ENCODE peak calls at places on chromosomes 11 and 22, in nine cellular contexts. I is GM06990, R is K562, C is AG10803, K is AG09309, D is heart left ventricle, E is upper lobe of right lung, L is NB4, B is Panc1. F is an unnamed sample.

GRCh38 chr22:32644252-32645100 is 157.0 kb upstream of the TIMP3 start:
- DNase-seq in I (peak; percentile 12), R (no peak), C (peak; percentile 59), K (no peak), D (peak; percentile 82), E (peak; percentile 75), L (no peak), B (no peak), F (peak; percentile 78)

GRCh38 chr11:15071556-15072255 is 1.7 kb upstream of the CALCB start:
- DNase-seq in I (no peak), R (no peak), C (no peak), K (no peak), D (no peak), E (no peak), L (no peak), B (no peak), F (no peak)

GRCh38 chr11:88535916-88536547 is 198.5 kb upstream of the CTSC start:
- DNase-seq in I (peak; percentile 15), R (no peak), C (peak; percentile 91), K (peak; percentile 73), D (no peak), E (no peak), L (peak; percentile 22), B (peak; percentile 84), F (peak; percentile 95)

GRCh38 chr22:25777870-25778269 is 35.9 kb downstream of the MYO18B start:
- DNase-seq in I (no peak), R (peak; percentile 31), C (peak; percentile 49), K (peak; percentile 11), D (no peak), E (no peak), L (peak; percentile 57), B (peak; percentile 18), F (peak; percentile 76)

GRCh38 chr11:69655479-69656394 is 14.8 kb downstream of the CCND1 start:
- DNase-seq in I (no peak), R (no peak), C (no peak), K (no peak), D (no peak), E (peak; percentile 62), L (no peak), B (no peak), F (no peak)

GRCh38 chr22:42548597-42549328 is 5.0 kb upstream of the SERHL2 start:
- DNase-seq in I (no peak), R (no peak), C (no peak), K (no peak), D (no peak), E (no peak), L (no peak), B (no peak), F (no peak)

GRCh38 chr11:71472357-71472885 is 19.4 kb downstream of the NADSYN1 start:
- DNase-seq in I (no peak), R (no peak), C (no peak), K (no peak), D (no peak), E (no peak), L (peak; percentile 33), B (no peak), F (no peak)

GRCh38 chr11:18471995-18472394 is 16.3 kb downstream of the LDHAL6A start:
- DNase-seq in I (peak; percentile 34), R (no peak), C (no peak), K (no peak), D (no peak), E (no peak), L (no peak), B (no peak), F (no peak)

GRCh38 chr11:68271781-68272608 is at the start of gene C11orf24:
- DNase-seq in I (peak; percentile 99), R (peak; percentile 95), C (peak; percentile 95), K (peak; percentile 72), D (peak; percentile 97), E (peak; percentile 97), L (peak; percentile 99), B (peak; percentile 53), F (peak; percentile 93)

GRCh38 chr11:68267881-68268240 is 3.9 kb downstream of the C11orf24 start:
- DNase-seq in I (no peak), R (no peak), C (no peak), K (no peak), D (no peak), E (no peak), L (no peak), B (no peak), F (no peak)

GRCh38 chr11:68271023-68271780 is 571 bp downstream of the C11orf24 start:
- DNase-seq in I (peak; percentile 72), R (peak; percentile 87), C (peak; percentile 85), K (peak; percentile 60), D (peak; percentile 53), E (no peak), L (peak; percentile 91), B (peak; percentile 18), F (peak; percentile 83)

GRCh38 chr11:68269414-68270081 is 2.2 kb downstream of the C11orf24 start:
- DNase-seq in I (no peak), R (peak; percentile 43), C (peak; percentile 74), K (peak; percentile 41), D (peak; percentile 41), E (no peak), L (no peak), B (no peak), F (peak; percentile 86)

GRCh38 chr11:68270334-68271022 is 1.3 kb downstream of the C11orf24 start:
- DNase-seq in I (no peak), R (no peak), C (no peak), K (no peak), D (no peak), E (no peak), L (no peak), B (no peak), F (no peak)
- TF ChIP-seq CTCF in I (no peak), R (no peak), C (no peak), K (no peak), D (no peak), E (no peak), L (no peak), B (no peak), F (no peak)

DNA sequence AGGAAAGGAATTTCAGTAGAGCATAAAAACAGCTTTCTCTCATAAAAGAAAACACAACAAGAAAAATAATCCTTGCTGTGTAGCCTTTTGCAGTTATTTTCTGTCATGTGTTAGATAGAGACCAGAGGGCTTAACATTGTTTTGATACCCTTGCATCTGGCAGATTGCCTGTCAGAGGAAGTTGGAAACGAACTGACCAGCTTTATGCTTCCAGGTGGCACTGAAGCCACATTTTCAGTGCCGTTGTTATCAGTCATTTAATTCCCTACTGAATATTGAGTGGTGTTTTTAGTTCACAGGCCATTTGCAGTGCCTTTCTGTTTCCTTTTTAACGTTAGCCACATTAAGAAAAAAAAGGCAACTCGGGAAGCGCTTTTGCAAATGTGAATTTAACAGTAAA is 21.5 kb upstream of the RAG2 start:
- DNase-seq in I (no peak), R (peak; percentile 5), C (no peak), K (no peak), D (no peak), E (no peak), L (no peak), B (no peak), F (peak; percentile 10)
- H3K4me3 ChIP-seq in I (no peak overlapping the region), R (no peak overlapping the region), C (no peak overlapping the region), K (no peak overlapping the region), D (no peak overlapping the region), E (no peak overlapping the region), L (no peak overlapping the region), B (no peak overlapping the region), F (no peak overlapping the region)

DNA sequence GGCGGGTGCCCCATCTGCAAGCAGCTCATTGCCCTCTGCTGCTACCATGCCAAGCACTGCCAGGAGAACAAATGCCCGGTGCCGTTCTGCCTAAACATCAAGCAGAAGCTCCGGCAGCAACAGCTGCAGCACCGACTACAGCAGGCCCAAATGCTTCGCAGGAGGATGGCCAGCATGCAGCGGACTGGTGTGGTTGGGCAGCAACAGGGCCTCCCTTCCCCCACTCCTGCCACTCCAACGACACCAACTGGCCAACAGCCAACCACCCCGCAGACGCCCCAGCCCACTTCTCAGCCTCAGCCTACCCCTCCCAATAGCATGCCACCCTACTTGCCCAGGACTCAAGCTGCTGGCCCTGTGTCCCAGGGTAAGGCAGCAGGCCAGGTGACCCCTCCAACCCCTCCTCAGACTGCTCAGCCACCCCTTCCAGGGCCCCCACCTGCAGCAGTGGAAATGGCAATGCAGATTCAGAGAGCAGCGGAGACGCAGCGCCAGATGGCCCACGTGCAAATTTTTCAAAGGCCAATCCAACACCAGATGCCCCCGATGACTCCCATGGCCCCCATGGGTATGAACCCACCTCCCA is 28.0 kb upstream of the L3MBTL2 start:
- DNase-seq in I (no peak), R (no peak), C (no peak), K (no peak), D (peak; percentile 13), E (no peak), L (no peak), B (no peak), F (no peak)
- TF ChIP-seq CTCF in I (no peak), R (no peak), C (no peak), K (no peak), D (no peak), E (no peak), L (no peak), B (no peak), F (no peak)

GRCh38 chr11:45850446-45850845 is 3.2 kb downstream of the CRY2 start:
- DNase-seq in I (no peak), R (no peak), C (no peak), K (no peak), D (no peak), E (no peak), L (no peak), B (no peak), F (peak; percentile 21)

GRCh38 chr11:45846174-45846675 is 1.1 kb upstream of the CRY2 start:
- DNase-seq in I (no peak), R (peak; percentile 11), C (no peak), K (no peak), D (no peak), E (no peak), L (no peak), B (no peak), F (no peak)

GRCh38 chr11:45847908-45848316 is 637 bp downstream of the CRY2 start:
- DNase-seq in I (peak; percentile 56), R (peak; percentile 88), C (peak; percentile 76), K (peak; percentile 25), D (peak; percentile 64), E (peak; percentile 74), L (peak; percentile 75), B (no peak), F (peak; percentile 76)

GRCh38 chr11:45846974-45847907 is at the start of gene CRY2:
- DNase-seq in I (peak; percentile 96), R (peak; percentile 99), C (peak; percentile 99), K (peak; percentile 91), D (peak; percentile 99), E (peak; percentile 100), L (peak; percentile 98), B (peak; percentile 79), F (peak; percentile 99)

DNA sequence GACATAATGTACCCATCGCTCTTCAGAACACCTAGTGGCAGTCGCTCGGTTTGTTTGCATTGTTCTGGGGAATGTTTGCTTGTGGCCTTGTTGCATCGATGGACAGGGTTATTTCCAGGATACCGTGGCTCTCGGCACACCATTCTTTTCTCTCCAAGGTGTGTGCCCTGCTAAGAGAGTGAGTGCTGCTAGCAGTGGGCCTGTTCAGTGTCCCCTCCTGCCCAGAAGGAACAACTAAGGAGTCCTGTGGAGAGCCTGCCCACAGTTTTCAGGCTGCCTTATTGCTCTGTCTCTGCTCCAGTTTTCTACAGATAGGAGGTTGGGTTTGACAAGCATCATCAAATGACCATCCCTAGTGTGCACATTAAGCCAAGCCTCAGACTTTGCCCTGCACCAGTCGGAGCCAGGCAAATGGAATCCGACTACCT is 1.4 kb downstream of the CRY2 start:
- DNase-seq in I (no peak), R (no peak), C (no peak), K (no peak), D (no peak), E (no peak), L (no peak), B (no peak), F (no peak)
- H3K4me3 ChIP-seq in I (peak overlapping the region; percentile 95), R (peak overlapping the region; percentile 100), C (peak overlapping the region; percentile 96), K (peak overlapping the region; percentile 99), D (peak overlapping the region; percentile 95), E (peak overlapping the region; percentile 98), L (peak overlapping the region; percentile 79), B (peak overlapping the region; percentile 78), F (peak overlapping the region; percentile 91)